ENCODE peak calls at places on chromosomes 3 and 15, in eight cellular contexts. H is fibroblast of lung, Q is GM20000, S is astrocyte of the spinal cord, T is spleen, B is WERI-Rb-1, K is GM13977, Z is B cell. X is an unnamed sample.

GRCh38 chr15:34850121-34850520 is 54.8 kb upstream of the ACTC1 start:
- DNase-seq in H (no peak), Q (no peak), S (no peak), T (no peak), B (peak; percentile 11), K (no peak), Z (no peak), X (no peak)

GRCh38 chr3:94811836-94812235 is 749.0 kb downstream of the NSUN3 start:
- DNase-seq in H (no peak), Q (no peak), S (no peak), T (no peak), B (no peak), K (no peak), Z (no peak), X (no peak)

GRCh38 chr3:44439499-44440295 is 37.8 kb downstream of the ZNF445 start:
- DNase-seq in H (peak; percentile 74), Q (peak; percentile 81), S (peak; percentile 60), T (peak; percentile 89), B (no peak), K (peak; percentile 78), Z (peak; percentile 76), X (peak; percentile 99)

GRCh38 chr15:68429691-68430470 is 2.1 kb downstream of the ITGA11 start:
- DNase-seq in H (no peak), Q (no peak), S (no peak), T (no peak), B (no peak), K (no peak), Z (no peak), X (peak; percentile 34)

GRCh38 chr3:10548997-10549396 is 43.6 kb upstream of the ATP2B2 start:
- DNase-seq in H (no peak), Q (no peak), S (no peak), T (no peak), B (no peak), K (no peak), Z (no peak), X (no peak)

GRCh38 chr3:149765762-149766334 is 13.6 kb upstream of the COMMD2 start:
- DNase-seq in H (peak; percentile 67), Q (no peak), S (peak; percentile 54), T (no peak), B (no peak), K (no peak), Z (peak; percentile 48), X (peak; percentile 55)

GRCh38 chr3:53816430-53816829 is 29.8 kb downstream of the CHDH start:
- DNase-seq in H (no peak), Q (no peak), S (no peak), T (no peak), B (no peak), K (no peak), Z (no peak), X (no peak)

GRCh38 chr3:189572249-189572648 is 58.9 kb upstream of the TP63 start:
- DNase-seq in H (no peak), Q (no peak), S (no peak), T (no peak), B (no peak), K (no peak), Z (no peak), X (no peak)

GRCh38 chr3:172908871-172909270 is 158.3 kb downstream of the ECT2 start:
- DNase-seq in H (no peak), Q (no peak), S (no peak), T (no peak), B (no peak), K (no peak), Z (no peak), X (no peak)

GRCh38 chr3:172913911-172914730 is 163.6 kb downstream of the ECT2 start:
- DNase-seq in H (no peak), Q (no peak), S (no peak), T (no peak), B (no peak), K (no peak), Z (no peak), X (peak; percentile 38)

GRCh38 chr3:172905480-172905850 is 154.9 kb downstream of the ECT2 start:
- DNase-seq in H (no peak), Q (no peak), S (no peak), T (no peak), B (no peak), K (no peak), Z (no peak), X (no peak)

GRCh38 chr3:172915911-172916514 is 165.5 kb downstream of the ECT2 start:
- DNase-seq in H (no peak), Q (no peak), S (no peak), T (no peak), B (no peak), K (no peak), Z (no peak), X (no peak)

GRCh38 chr3:172911142-172911541 is 160.6 kb downstream of the ECT2 start:
- DNase-seq in H (no peak), Q (no peak), S (no peak), T (no peak), B (no peak), K (no peak), Z (no peak), X (no peak)
- TF ChIP-seq CTCF in H (no peak), Q (no peak), S (no peak), T (no peak), B (peak; percentile 31), K (no peak), Z (no peak), X (no peak)

DNA sequence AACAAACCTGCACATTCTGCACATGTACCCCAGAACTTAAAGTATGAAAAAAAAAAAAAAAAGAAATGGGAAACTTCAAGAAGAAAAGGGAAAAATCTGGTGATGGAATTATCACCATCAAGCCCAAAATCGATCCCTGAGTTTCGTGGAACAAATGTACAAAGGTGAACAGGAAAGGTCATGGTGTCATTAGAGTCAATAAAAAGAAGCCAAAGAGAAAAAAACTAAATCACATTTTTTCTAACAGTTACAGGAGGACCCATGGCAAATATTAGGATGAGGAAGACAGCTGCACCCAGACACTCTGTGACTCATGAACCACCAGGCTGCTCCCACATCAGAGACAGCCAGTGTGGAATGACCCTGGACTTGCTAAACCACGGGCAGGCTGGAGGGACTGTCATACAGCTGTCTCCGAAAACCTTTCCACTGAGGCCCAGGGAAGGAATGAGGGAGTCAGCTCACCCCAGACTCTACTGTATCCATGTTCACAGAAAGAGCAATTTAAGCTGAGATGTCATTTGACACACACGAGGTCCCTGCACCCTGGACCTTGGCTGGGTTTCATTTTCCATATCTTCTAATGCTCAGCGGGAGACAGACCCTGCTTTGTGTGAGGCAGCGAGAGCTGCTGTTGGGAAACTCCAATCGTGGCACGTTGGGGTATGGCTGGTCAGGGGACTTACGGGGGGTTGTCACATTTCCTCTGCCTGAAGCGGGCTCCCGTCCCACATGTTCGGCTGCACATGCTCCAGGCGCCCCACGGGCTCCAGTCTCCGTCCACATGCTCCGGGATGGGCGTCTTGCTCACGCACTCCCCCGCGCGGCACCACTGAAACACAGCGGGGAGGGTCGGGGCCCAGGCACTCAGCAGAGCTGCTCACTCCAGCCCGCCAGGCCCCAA is 210.2 kb downstream of the ADAMTS17 start:
- DNase-seq in H (peak; percentile 59), Q (peak; percentile 25), S (peak; percentile 25), T (no peak), B (no peak), K (peak; percentile 58), Z (no peak), X (peak; percentile 33)
- TF ChIP-seq CTCF in H (peak; percentile 70), Q (peak; percentile 24), S (peak; percentile 47), T (peak; percentile 26), B (no peak), K (peak; percentile 37), Z (no peak), X (peak; percentile 56)

GRCh38 chr3:11770477-11771381 is 76.0 kb downstream of the TAMM41 start:
- DNase-seq in H (peak; percentile 82), Q (peak; percentile 88), S (peak; percentile 86), T (peak; percentile 81), B (peak; percentile 65), K (peak; percentile 90), Z (peak; percentile 74), X (peak; percentile 81)

GRCh38 chr3:11776346-11776745 is 70.3 kb downstream of the TAMM41 start:
- DNase-seq in H (no peak), Q (no peak), S (no peak), T (no peak), B (no peak), K (no peak), Z (no peak), X (no peak)

GRCh38 chr3:11778248-11778647 is 68.4 kb downstream of the TAMM41 start:
- DNase-seq in H (no peak), Q (no peak), S (no peak), T (no peak), B (no peak), K (no peak), Z (no peak), X (no peak)

GRCh38 chr3:11775493-11775892 is 71.2 kb downstream of the TAMM41 start:
- DNase-seq in H (no peak), Q (no peak), S (no peak), T (no peak), B (no peak), K (no peak), Z (no peak), X (no peak)

DNA sequence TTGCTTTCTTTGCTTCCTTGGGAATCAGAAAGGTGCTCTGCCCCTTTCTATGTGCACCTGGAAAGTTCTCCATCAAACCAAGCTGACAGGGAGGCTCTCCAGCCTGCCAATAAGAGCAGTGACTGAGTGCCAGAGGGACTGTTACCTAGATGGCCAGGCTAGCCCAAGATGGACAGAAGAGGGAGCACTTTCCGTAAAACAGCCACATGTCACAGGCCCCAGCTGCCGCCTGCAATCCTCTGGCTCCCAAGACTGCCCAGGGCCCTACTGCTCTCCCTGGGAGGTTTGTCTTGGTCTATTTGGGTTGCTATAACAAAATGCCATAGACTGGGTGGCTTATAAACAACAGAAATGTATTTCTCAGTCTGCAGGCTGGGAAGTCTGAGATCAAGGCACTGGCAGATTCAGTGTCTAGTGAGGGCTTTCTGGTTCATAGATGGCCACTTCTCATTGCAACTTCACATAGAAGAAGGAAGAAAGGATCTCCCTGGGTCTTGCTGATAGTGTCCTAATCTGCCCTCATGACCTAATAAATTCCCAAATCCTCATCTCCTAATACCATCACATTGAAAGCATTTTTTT is 72.3 kb downstream of the TAMM41 start:
- DNase-seq in H (peak; percentile 55), Q (no peak), S (peak; percentile 41), T (no peak), B (peak; percentile 77), K (no peak), Z (no peak), X (peak; percentile 62)
- TF ChIP-seq CTCF in H (peak; percentile 68), Q (no peak), S (peak; percentile 76), T (no peak), B (peak; percentile 87), K (no peak), Z (no peak), X (peak; percentile 69)

GRCh38 chr15:31301687-31301990 is 25.0 kb upstream of the KLF13 start:
- DNase-seq in H (no peak), Q (no peak), S (no peak), T (no peak), B (no peak), K (no peak), Z (no peak), X (no peak)

GRCh38 chr15:31304074-31304648 is 22.5 kb upstream of the KLF13 start:
- DNase-seq in H (no peak), Q (no peak), S (no peak), T (peak; percentile 72), B (no peak), K (no peak), Z (no peak), X (no peak)

GRCh38 chr15:31302029-31302657 is 24.5 kb upstream of the KLF13 start:
- DNase-seq in H (no peak), Q (no peak), S (no peak), T (no peak), B (no peak), K (no peak), Z (no peak), X (no peak)

GRCh38 chr15:31303434-31304073 is 23.1 kb upstream of the KLF13 start:
- DNase-seq in H (no peak), Q (no peak), S (no peak), T (peak; percentile 77), B (no peak), K (peak; percentile 67), Z (no peak), X (peak; percentile 7)

DNA sequence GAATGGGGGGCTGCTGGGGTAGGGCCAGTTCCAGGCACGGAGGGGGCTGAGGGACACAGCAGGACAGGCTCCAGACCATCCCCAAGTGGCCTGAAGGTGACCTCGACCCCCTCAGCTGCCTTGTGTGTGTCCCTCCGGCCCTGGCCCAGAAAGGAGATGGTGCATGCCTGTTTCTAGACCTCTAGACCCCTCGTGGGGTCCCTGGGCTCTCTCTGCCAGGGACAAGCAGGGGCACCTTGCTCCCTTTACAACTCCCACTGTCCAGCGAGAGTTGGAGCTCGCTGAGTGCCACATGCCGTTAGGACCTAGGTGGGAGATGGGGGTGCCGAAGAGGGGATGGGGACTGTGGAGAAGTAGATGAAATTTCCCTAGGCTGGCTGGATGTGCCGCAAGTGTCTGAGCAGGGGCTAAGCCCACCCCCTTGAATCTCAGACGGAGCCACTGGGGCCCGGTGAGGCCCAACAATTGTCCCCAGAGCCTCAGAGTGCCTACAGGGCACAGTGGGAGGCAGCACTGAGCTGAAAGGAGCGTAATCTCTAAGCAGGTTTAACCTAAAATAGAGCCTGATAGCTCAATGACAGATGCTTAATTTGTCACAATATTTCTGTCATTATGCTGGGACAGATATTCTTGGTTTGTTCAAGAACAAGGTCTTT is 23.7 kb upstream of the KLF13 start:
- DNase-seq in H (no peak), Q (peak; percentile 65), S (no peak), T (peak; percentile 70), B (peak; percentile 53), K (peak; percentile 76), Z (peak; percentile 26), X (no peak)
- TF ChIP-seq CTCF in H (peak; percentile 10), Q (peak; percentile 17), S (no peak), T (no peak), B (peak; percentile 55), K (peak; percentile 49), Z (peak; percentile 12), X (no peak)